ENCODE peak calls at places on chromosomes 12 and 14, in eight cellular contexts. Q is HCT116, L is T-cell, P is endothelial cell, B is psoas muscle, F is NCI-H82, S is EL, I is astrocyte of the cerebellum. T is an unnamed sample.

GRCh38 chr12:95380997-95381786 is 92.8 kb upstream of the METAP2 start:
- DNase-seq in Q (no peak), L (no peak), P (no peak), B (no peak), F (no peak), S (peak), I (no peak), T (no peak)

GRCh38 chr12:123889848-123890535 is 82.6 kb downstream of the CCDC92 start:
- DNase-seq in Q (no peak), L (no peak), P (no peak), B (no peak), F (no peak), S (no peak), I (no peak), T (peak)

GRCh38 chr14:61662437-61663311 is 32.6 kb upstream of the HIF1A start:
- DNase-seq in Q (peak), L (peak), P (no peak), B (no peak), F (peak), S (peak), I (no peak), T (peak)

GRCh38 chr14:55136868-55137785 is 8.1 kb downstream of the LGALS3 start:
- DNase-seq in Q (no peak), L (no peak), P (no peak), B (peak), F (no peak), S (peak), I (peak), T (no peak)

GRCh38 chr12:88691811-88692210 is 111.5 kb upstream of the KITLG start:
- DNase-seq in Q (no peak), L (no peak), P (no peak), B (no peak), F (no peak), S (no peak), I (no peak), T (no peak)

GRCh38 chr14:79432640-79433039 is 778.7 kb downstream of the DIO2 start:
- DNase-seq in Q (no peak), L (no peak), P (no peak), B (no peak), F (no peak), S (no peak), I (no peak), T (no peak)

GRCh38 chr12:52042706-52043385 is 8.4 kb upstream of the NR4A1 start:
- DNase-seq in Q (no peak), L (no peak), P (no peak), B (peak), F (no peak), S (no peak), I (no peak), T (no peak)

GRCh38 chr12:106960443-106960842 is 4.7 kb downstream of the TMEM263 start:
- DNase-seq in Q (no peak), L (no peak), P (no peak), B (no peak), F (no peak), S (no peak), I (no peak), T (no peak)

GRCh38 chr14:76662580-76662979 is 98.7 kb upstream of the VASH1 start:
- DNase-seq in Q (no peak), L (no peak), P (no peak), B (no peak), F (no peak), S (no peak), I (no peak), T (no peak)

GRCh38 chr14:74737753-74738325 is 24.9 kb downstream of the FCF1 start:
- DNase-seq in Q (no peak), L (no peak), P (no peak), B (no peak), F (no peak), S (peak), I (no peak), T (no peak)

GRCh38 chr14:24430143-24430681 is 458 bp downstream of the KHNYN start:
- DNase-seq in Q (no peak), L (no peak), P (peak), B (peak), F (peak), S (peak), I (peak), T (peak)

GRCh38 chr12:66596189-66596588 is 82.7 kb downstream of the GRIP1 start:
- DNase-seq in Q (no peak), L (no peak), P (no peak), B (no peak), F (no peak), S (no peak), I (peak), T (no peak)

T was measured in KBM-7.